ENCODE peak calls at places on chromosomes 3 and 15, in four cellular contexts. D is K562, J is GM12878, O is HepG2. S is an unnamed sample.
A peak's percentile ranks its signal among the peaks of the same experiment; 100 is the strongest.

GRCh38 chr3:160474416-160474838 is 24.8 kb upstream of the TRIM59 start:
- DNase-seq in D (no peak), J (no peak), O (no peak), S (no peak)

GRCh38 chr3:74027121-74027520 is 402.4 kb upstream of the PDZRN3 start:
- DNase-seq in D (no peak), J (no peak), O (peak; percentile 1), S (no peak)

GRCh38 chr3:195030791-195031321 is 240.1 kb downstream of the XXYLT1 start:
- DNase-seq in D (no peak), J (no peak), O (peak; percentile 74), S (no peak)

GRCh38 chr15:38878946-38879345 is 314.3 kb upstream of the RASGRP1 start:
- DNase-seq in D (no peak), J (no peak), O (no peak), S (no peak)

GRCh38 chr3:112333386-112334334 is 704 bp downstream of the CD200 start:
- DNase-seq in D (no peak), J (no peak), O (no peak), S (peak; percentile 45)

GRCh38 chr3:59572106-59572505 is 522.3 kb upstream of the CFAP20DC start:
- DNase-seq in D (no peak), J (no peak), O (no peak), S (no peak)

GRCh38 chr3:188830955-188831354 is 340.8 kb upstream of the TPRG1 start:
- DNase-seq in D (no peak), J (no peak), O (no peak), S (no peak)

GRCh38 chr3:66453525-66454463 is 47.0 kb downstream of the LRIG1 start:
- DNase-seq in D (no peak), J (no peak), O (no peak), S (no peak)

GRCh38 chr15:50315814-50316630 is 39.0 kb downstream of the GABPB1 start:
- DNase-seq in D (peak; percentile 19), J (no peak), O (peak; percentile 42), S (no peak)

GRCh38 chr3:45554001-45554691 is 40.4 kb upstream of the LIMD1 start:
- DNase-seq in D (peak; percentile 43), J (peak; percentile 68), O (no peak), S (no peak)

GRCh38 chr15:75646944-75647364 is 758 bp upstream of the SNX33 start:
- DNase-seq in D (peak; percentile 34), J (no peak), O (no peak), S (peak; percentile 21)

GRCh38 chr3:15575446-15575845 is 25.9 kb downstream of the HACL1 start:
- DNase-seq in D (no peak), J (no peak), O (no peak), S (no peak)

GRCh38 chr15:55514414-55514850 is 6.4 kb upstream of the DNAAF4 start:
- DNase-seq in D (no peak), J (no peak), O (no peak), S (no peak)

GRCh38 chr3:160618363-160618762 is 53.0 kb upstream of the KPNA4 start:
- DNase-seq in D (no peak), J (no peak), O (no peak), S (no peak)

GRCh38 chr3:46013316-46014094 is 13.8 kb downstream of the XCR1 start:
- DNase-seq in D (no peak), J (no peak), O (no peak), S (no peak)

GRCh38 chr3:77620009-77620408 is 580.1 kb downstream of the ROBO2 start:
- DNase-seq in D (no peak), J (no peak), O (no peak), S (no peak)

GRCh38 chr15:62833671-62834070 is 208.9 kb upstream of the TPM1 start:
- DNase-seq in D (no peak), J (no peak), O (no peak), S (no peak)
- TF ChIP-seq ESRRA in D (no peak), J (no peak), O (no peak), S (no peak)

GRCh38 chr15:41979493-41980266 is 7.3 kb upstream of the EHD4 start:
- DNase-seq in D (peak; percentile 49), J (no peak), O (no peak), S (no peak)
- TF ChIP-seq ETV6 in D (no peak), J (no peak), O (no peak), S (no peak)

DNA sequence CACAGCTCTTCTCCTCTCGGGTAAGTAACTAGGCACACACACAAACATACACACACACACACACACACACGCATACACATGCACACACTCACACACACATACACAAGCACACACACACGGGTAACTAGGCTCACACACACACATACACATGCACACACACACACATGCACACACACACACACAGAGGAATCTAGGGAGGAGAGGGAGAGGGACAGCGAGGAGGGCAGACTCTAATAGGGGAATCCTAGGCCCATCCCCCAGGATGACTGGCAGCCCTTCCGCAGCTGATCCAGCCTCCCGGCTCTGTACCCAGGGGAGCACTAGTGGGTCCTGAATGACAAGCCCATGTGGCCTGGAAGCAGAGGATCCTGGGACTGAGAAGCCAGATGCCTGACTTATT is 177.5 kb upstream of the LINGO1 start:
- DNase-seq in D (no peak), J (no peak), O (no peak), S (no peak)
- TF ChIP-seq ESRRA in D (no peak), J (no peak), O (no peak), S (no peak)

GRCh38 chr3:149776170-149776569 is 16.2 kb downstream of the ANKUB1 start:
- DNase-seq in D (no peak), J (no peak), O (no peak), S (no peak)
- TF ChIP-seq ETV6 in D (no peak), J (no peak), O (no peak), S (no peak)

GRCh38 chr3:34948431-34948971 is 690.8 kb upstream of the ARPP21 start:
- DNase-seq in D (no peak), J (no peak), O (no peak), S (no peak)
- TF ChIP-seq ESRRA in D (no peak), J (no peak), O (no peak), S (no peak)

DNA sequence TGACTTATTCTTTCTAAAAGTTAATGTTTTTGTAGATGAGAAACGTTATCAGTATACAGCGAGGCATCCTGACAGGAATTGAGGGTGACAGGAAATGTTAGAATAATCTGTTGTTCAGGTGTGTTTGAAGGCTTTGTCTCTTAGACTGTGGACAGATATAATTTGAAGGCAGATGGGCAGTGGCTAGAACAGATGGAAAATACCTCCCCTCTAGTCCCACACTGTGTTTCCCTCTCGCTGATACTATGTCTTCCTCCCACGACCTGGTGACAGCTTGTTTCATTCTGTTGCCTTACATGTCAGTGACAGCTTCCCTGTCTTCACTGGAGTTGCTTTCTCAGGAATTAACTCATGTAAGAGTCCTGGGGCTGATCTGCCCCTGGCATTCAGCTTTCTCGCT is 125.3 kb downstream of the MYRIP start:
- DNase-seq in D (no peak), J (no peak), O (no peak), S (no peak)
- TF ChIP-seq ETV6 in D (no peak), J (no peak), O (no peak), S (no peak)

DNA sequence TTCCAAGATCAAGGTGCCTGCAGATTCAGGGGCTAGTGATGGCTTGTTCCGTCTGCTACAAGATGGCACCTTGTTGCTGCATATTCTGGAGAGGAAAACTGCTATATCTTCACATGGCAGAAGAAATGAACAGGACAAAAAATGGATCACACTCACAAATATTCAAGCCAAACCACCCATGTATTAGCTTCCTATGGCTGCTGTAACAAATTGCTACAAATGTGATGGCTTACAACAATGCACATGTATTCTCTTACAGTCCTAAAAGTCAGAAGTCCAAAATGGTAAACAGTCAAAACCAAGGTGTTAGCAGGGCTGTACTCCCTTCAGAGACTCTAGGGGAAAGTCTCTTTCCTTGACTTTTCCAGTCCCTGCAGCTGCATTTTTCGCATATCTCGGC is 55.8 kb downstream of the TRIM42 start:
- DNase-seq in D (no peak), J (no peak), O (no peak), S (no peak)
- TF ChIP-seq ESRRA in D (no peak), J (no peak), O (no peak), S (no peak)

DNA sequence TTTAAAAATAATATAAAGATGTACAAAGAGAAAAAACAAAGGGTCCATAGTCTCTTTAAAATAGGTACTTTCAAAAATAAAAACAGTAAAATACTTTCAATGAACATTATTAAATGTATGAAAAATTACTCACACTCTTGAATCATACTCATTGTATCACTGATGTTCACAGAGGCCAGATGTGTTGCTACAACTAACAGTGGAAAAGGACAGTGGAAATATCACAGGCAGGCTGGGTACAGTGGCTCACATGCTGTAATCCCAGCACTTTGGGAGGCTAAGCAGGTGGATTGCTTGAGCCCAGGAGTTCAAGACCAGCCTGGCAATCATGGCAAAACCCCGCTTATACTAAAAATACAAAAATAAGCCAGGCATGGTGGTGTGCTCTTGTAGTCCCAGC is 26.8 kb downstream of the NPHP3 start:
- DNase-seq in D (no peak), J (no peak), O (no peak), S (no peak)
- TF ChIP-seq ETV6 in D (no peak), J (no peak), O (no peak), S (no peak)

DNA sequence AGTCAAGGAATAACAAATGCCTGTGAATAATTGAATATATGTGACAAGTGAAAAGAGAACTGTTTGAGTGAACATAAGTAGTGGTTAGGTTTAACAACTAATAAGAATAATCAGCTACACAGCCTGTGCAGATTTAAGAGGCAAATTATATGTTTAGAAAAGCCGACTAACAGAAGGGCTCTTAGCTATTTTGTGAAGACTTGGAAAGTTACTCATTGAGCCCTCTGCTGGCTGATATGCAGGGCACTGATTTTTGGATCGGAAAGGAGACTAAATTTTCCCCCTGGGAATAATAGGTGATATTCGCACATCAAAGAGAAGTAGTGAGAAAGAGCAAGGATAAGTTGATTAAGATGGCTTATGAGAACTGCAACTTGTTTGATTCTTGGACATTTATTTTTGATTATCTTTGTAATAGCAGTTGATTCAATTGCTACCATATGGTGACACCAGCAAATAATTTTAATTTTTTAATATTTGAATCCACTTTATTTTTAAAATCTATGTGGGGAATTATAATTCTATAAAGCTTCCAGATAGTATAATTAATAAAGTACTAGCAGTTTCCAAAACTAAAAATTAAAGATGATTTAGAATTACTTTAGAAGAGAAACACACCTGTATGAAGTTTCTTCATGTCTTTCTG is 156.2 kb downstream of the NLGN1 start:
- DNase-seq in D (no peak), J (no peak), O (peak; percentile 10), S (no peak)
- TF ChIP-seq ESRRA in D (no peak), J (no peak), O (no peak), S (no peak)

S was measured in WTC11.